ENCODE peak calls at places on chromosomes 1 and 21, in six cellular contexts. X is endothelial cell; P is stimulated activated CD8-positive, alpha-beta memory T cell treated with anti-CD3 and anti-CD28 coated beads, Interleukin-15, amount 100 ng/mL, for 4 hours; W is fibroblast of lung; E is cardiac fibroblast; A is activated gamma-delta T cell treated with Interleukin-2 at 50 U/mL for 16 hours. F is an unnamed sample.

GRCh38 chr1:206866062-206866461 is 639 bp downstream of the IL20 start:
- DNase-seq in X (no peak), P (no peak), W (no peak), E (peak; percentile 35), A (no peak), F (peak; percentile 57)

GRCh38 chr1:31064685-31065309 is 720 bp downstream of the PUM1 start:
- DNase-seq in X (no peak), P (no peak), W (peak; percentile 44), E (peak; percentile 41), A (peak; percentile 16), F (no peak)

GRCh38 chr1:208108646-208109330 is 135.4 kb downstream of the PLXNA2 start:
- DNase-seq in X (no peak), P (no peak), W (no peak), E (no peak), A (no peak), F (no peak)

GRCh38 chr1:30679201-30679975 is 44.0 kb downstream of the MATN1 start:
- DNase-seq in X (no peak), P (no peak), W (no peak), E (no peak), A (no peak), F (no peak)

GRCh38 chr1:65266501-65266900 is 42.8 kb upstream of the DNAJC6 start:
- DNase-seq in X (no peak), P (no peak), W (no peak), E (no peak), A (no peak), F (no peak)

GRCh38 chr1:27643626-27644368 is 8.8 kb upstream of the FGR start:
- DNase-seq in X (peak; percentile 59), P (no peak), W (peak; percentile 61), E (peak; percentile 72), A (peak; percentile 75), F (peak; percentile 76)

GRCh38 chr1:25641931-25642611 is 25.5 kb downstream of the MAN1C1 start:
- DNase-seq in X (no peak), P (no peak), W (peak; percentile 73), E (peak; percentile 31), A (no peak), F (peak; percentile 76)

GRCh38 chr1:57198912-57199311 is 224.9 kb downstream of the DAB1 start:
- DNase-seq in X (no peak), P (no peak), W (no peak), E (no peak), A (no peak), F (no peak)

GRCh38 chr1:55249646-55250398 is 34.7 kb upstream of the USP24 start:
- DNase-seq in X (no peak), P (no peak), W (no peak), E (no peak), A (no peak), F (no peak)

GRCh38 chr21:16563795-16564194 is 834.0 kb downstream of the USP25 start:
- DNase-seq in X (no peak), P (no peak), W (no peak), E (peak; percentile 47), A (no peak), F (peak; percentile 52)

GRCh38 chr1:10904396-10905358 is 107.8 kb upstream of the TARDBP start:
- DNase-seq in X (no peak), P (no peak), W (peak; percentile 57), E (no peak), A (peak; percentile 53), F (peak; percentile 44)

GRCh38 chr1:192788184-192788583 is 20.7 kb upstream of the RGS2 start:
- DNase-seq in X (peak; percentile 26), P (no peak), W (peak; percentile 49), E (peak; percentile 87), A (no peak), F (peak; percentile 65)

GRCh38 chr1:222618880-222619321 is 1.0 kb downstream of the MIA3 start:
- DNase-seq in X (peak; percentile 51), P (no peak), W (peak; percentile 35), E (peak; percentile 50), A (no peak), F (peak; percentile 46)

GRCh38 chr1:47031059-47031458 is 7.6 kb downstream of the CYP4X1 start:
- DNase-seq in X (no peak), P (no peak), W (peak; percentile 0), E (peak; percentile 78), A (no peak), F (peak; percentile 95)

GRCh38 chr1:211638723-211639122 is 36.7 kb downstream of the NEK2 start:
- DNase-seq in X (no peak), P (no peak), W (peak; percentile 42), E (peak; percentile 63), A (no peak), F (peak; percentile 68)

GRCh38 chr1:198490224-198490623 is 50.3 kb downstream of the ATP6V1G3 start:
- DNase-seq in X (no peak), P (no peak), W (no peak), E (no peak), A (no peak), F (no peak)

GRCh38 chr1:10561955-10562354 is 87.2 kb downstream of the PEX14 start:
- DNase-seq in X (no peak), P (no peak), W (no peak), E (peak; percentile 26), A (no peak), F (no peak)

GRCh38 chr1:227869851-227870305 is 54.4 kb downstream of the PRSS38 start:
- DNase-seq in X (no peak), P (no peak), W (no peak), E (no peak), A (no peak), F (no peak)

GRCh38 chr1:164759945-164760584 is 201.1 kb downstream of the PBX1 start:
- DNase-seq in X (no peak), P (no peak), W (no peak), E (no peak), A (no peak), F (no peak)

GRCh38 chr1:27106561-27107323 is 48.2 kb downstream of the SLC9A1 start:
- DNase-seq in X (no peak), P (no peak), W (no peak), E (no peak), A (no peak), F (no peak)

GRCh38 chr21:42220138-42220701 is 1.3 kb downstream of the ABCG1 start:
- DNase-seq in X (peak; percentile 58), P (no peak), W (peak; percentile 76), E (peak; percentile 90), A (peak; percentile 63), F (peak; percentile 72)

GRCh38 chr1:1200876-1201810 is 5.2 kb downstream of the TNFRSF18 start:
- DNase-seq in X (peak; percentile 29), P (peak; percentile 93), W (peak; percentile 11), E (peak; percentile 37), A (peak; percentile 75), F (peak; percentile 64)

GRCh38 chr1:222813866-222814535 is 838 bp upstream of the DISP1 start:
- DNase-seq in X (no peak), P (no peak), W (peak; percentile 22), E (peak; percentile 73), A (no peak), F (no peak)

GRCh38 chr1:32042330-32042729 is 28.7 kb downstream of the KHDRBS1 start:
- DNase-seq in X (no peak), P (no peak), W (no peak), E (no peak), A (no peak), F (no peak)

GRCh38 chr1:88946845-88947244 is 45.6 kb downstream of the KYAT3 start:
- DNase-seq in X (no peak), P (no peak), W (peak; percentile 50), E (peak; percentile 65), A (no peak), F (no peak)

GRCh38 chr1:197510691-197511378 is 242.8 kb downstream of the CRB1 start:
- DNase-seq in X (no peak), P (no peak), W (no peak), E (no peak), A (no peak), F (no peak)

GRCh38 chr1:27026621-27027574 is 14.2 kb upstream of the TENT5B start:
- DNase-seq in X (peak; percentile 43), P (no peak), W (peak; percentile 81), E (peak; percentile 58), A (no peak), F (peak; percentile 89)

GRCh38 chr1:221217029-221217428 is 337.8 kb downstream of the HLX start:
- DNase-seq in X (no peak), P (no peak), W (no peak), E (peak; percentile 22), A (no peak), F (no peak)

GRCh38 chr1:225911207-225912130 is 12.6 kb downstream of the PYCR2 start:
- DNase-seq in X (peak; percentile 82), P (peak; percentile 40), W (peak; percentile 41), E (peak; percentile 66), A (peak; percentile 72), F (peak; percentile 65)

GRCh38 chr1:220926146-220926545 is 46.9 kb downstream of the HLX start:
- DNase-seq in X (no peak), P (no peak), W (peak; percentile 28), E (peak; percentile 69), A (no peak), F (no peak)

GRCh38 chr1:55364216-55364615 is 149.1 kb upstream of the USP24 start:
- DNase-seq in X (no peak), P (no peak), W (no peak), E (peak; percentile 20), A (no peak), F (peak; percentile 38)